ENCODE peak calls at places on chromosomes 5 and 9, in nine cellular contexts. Z is AG09309; V is hepatocyte; A is IMR-90; M is right atrium auricular region; H is AG10803; S is CD8-positive, alpha-beta memory T cell; E is aorta; Y is osteoblast. O is an unnamed sample.

GRCh38 chr5:98482321-98483111 is 290.9 kb upstream of the RGMB start:
- DNase-seq in Z (no peak), V (no peak), A (no peak), M (no peak), H (peak), S (no peak), E (no peak), Y (no peak), O (no peak)

GRCh38 chr5:73232266-73233041 is 59.5 kb downstream of the TMEM174 start:
- DNase-seq in Z (no peak), V (no peak), A (no peak), M (no peak), H (peak), S (no peak), E (no peak), Y (no peak), O (no peak)

GRCh38 chr5:29504411-29504810 is 1689.1 kb upstream of the CDH6 start:
- DNase-seq in Z (no peak), V (no peak), A (no peak), M (no peak), H (no peak), S (no peak), E (no peak), Y (peak), O (no peak)

GRCh38 chr5:33361781-33362180 is 79.0 kb upstream of the TARS1 start:
- DNase-seq in Z (no peak), V (no peak), A (no peak), M (no peak), H (peak), S (no peak), E (no peak), Y (no peak), O (no peak)

GRCh38 chr9:138102246-138103051 is 224.9 kb downstream of the CACNA1B start:
- DNase-seq in Z (no peak), V (no peak), A (no peak), M (peak), H (no peak), S (no peak), E (peak), Y (peak), O (no peak)

GRCh38 chr9:89686134-89686533 is 81.3 kb downstream of the GADD45G start:
- DNase-seq in Z (no peak), V (peak), A (no peak), M (no peak), H (no peak), S (no peak), E (peak), Y (no peak), O (no peak)

GRCh38 chr5:3709724-3710348 is 114.2 kb downstream of the IRX1 start:
- DNase-seq in Z (no peak), V (no peak), A (no peak), M (no peak), H (no peak), S (no peak), E (no peak), Y (no peak), O (no peak)

GRCh38 chr9:127521919-127522304 is 70.6 kb downstream of the LRSAM1 start:
- DNase-seq in Z (no peak), V (no peak), A (no peak), M (no peak), H (no peak), S (no peak), E (peak), Y (peak), O (no peak)

GRCh38 chr5:171308453-171309275 is at the start of gene TLX3:
- DNase-seq in Z (no peak), V (no peak), A (peak), M (no peak), H (no peak), S (no peak), E (no peak), Y (peak), O (no peak)

GRCh38 chr5:69368458-69369368 is 607 bp downstream of the AK6 start:
- DNase-seq in Z (peak), V (peak), A (peak), M (no peak), H (no peak), S (no peak), E (no peak), Y (no peak), O (no peak)

GRCh38 chr5:137858954-137859353 is 8.7 kb upstream of the MYOT start:
- DNase-seq in Z (no peak), V (no peak), A (no peak), M (no peak), H (no peak), S (no peak), E (no peak), Y (no peak), O (no peak)

GRCh38 chr5:150085950-150086715 is at the start of gene CSF1R:
- DNase-seq in Z (no peak), V (no peak), A (no peak), M (peak), H (no peak), S (no peak), E (no peak), Y (no peak), O (no peak)

GRCh38 chr5:53087596-53087995 is 22.0 kb downstream of the MOCS2 start:
- DNase-seq in Z (no peak), V (no peak), A (no peak), M (no peak), H (no peak), S (no peak), E (no peak), Y (no peak), O (no peak)

GRCh38 chr5:54718647-54719046 is 201.1 kb downstream of the SNX18 start:
- DNase-seq in Z (no peak), V (no peak), A (no peak), M (peak), H (peak), S (no peak), E (peak), Y (peak), O (no peak)

GRCh38 chr5:40689442-40689841 is 9.7 kb downstream of the PTGER4 start:
- DNase-seq in Z (peak), V (peak), A (peak), M (no peak), H (peak), S (no peak), E (no peak), Y (peak), O (no peak)

GRCh38 chr9:126688617-126689016 is 74.9 kb downstream of the LMX1B start:
- DNase-seq in Z (no peak), V (no peak), A (no peak), M (no peak), H (no peak), S (no peak), E (no peak), Y (no peak), O (no peak)

GRCh38 chr9:93890436-93890935 is 64.7 kb downstream of the BARX1 start:
- DNase-seq in Z (no peak), V (no peak), A (no peak), M (peak), H (no peak), S (no peak), E (no peak), Y (no peak), O (no peak)

GRCh38 chr9:96859461-96860198 is 5.3 kb upstream of the ZNF782 start:
- DNase-seq in Z (no peak), V (peak), A (peak), M (no peak), H (peak), S (no peak), E (no peak), Y (no peak), O (no peak)

GRCh38 chr5:1963941-1964451 is 81.3 kb upstream of the IRX4 start:
- DNase-seq in Z (no peak), V (no peak), A (no peak), M (peak), H (no peak), S (no peak), E (no peak), Y (peak), O (no peak)

GRCh38 chr5:74639538-74640449 is 734 bp downstream of the ENC1 start:
- DNase-seq in Z (no peak), V (peak), A (peak), M (no peak), H (peak), S (no peak), E (peak), Y (peak), O (no peak)

GRCh38 chr5:119359737-119360413 is 4.1 kb downstream of the TNFAIP8 start:
- DNase-seq in Z (no peak), V (no peak), A (no peak), M (no peak), H (no peak), S (no peak), E (no peak), Y (no peak), O (no peak)

GRCh38 chr9:4297795-4298254 is 2.0 kb downstream of the GLIS3 start:
- DNase-seq in Z (no peak), V (peak), A (peak), M (peak), H (peak), S (peak), E (peak), Y (peak), O (no peak)

GRCh38 chr9:127608104-127608966 is 3.7 kb upstream of the STXBP1 start:
- DNase-seq in Z (no peak), V (peak), A (peak), M (no peak), H (no peak), S (peak), E (peak), Y (peak), O (no peak)

GRCh38 chr5:115543931-115544370 is 624 bp downstream of the FEM1C start:
- DNase-seq in Z (peak), V (peak), A (peak), M (peak), H (peak), S (peak), E (no peak), Y (peak), O (peak)

GRCh38 chr5:106699198-106699597 is 971.5 kb downstream of the EFNA5 start:
- DNase-seq in Z (no peak), V (no peak), A (no peak), M (no peak), H (no peak), S (no peak), E (no peak), Y (no peak), O (no peak)

DNA sequence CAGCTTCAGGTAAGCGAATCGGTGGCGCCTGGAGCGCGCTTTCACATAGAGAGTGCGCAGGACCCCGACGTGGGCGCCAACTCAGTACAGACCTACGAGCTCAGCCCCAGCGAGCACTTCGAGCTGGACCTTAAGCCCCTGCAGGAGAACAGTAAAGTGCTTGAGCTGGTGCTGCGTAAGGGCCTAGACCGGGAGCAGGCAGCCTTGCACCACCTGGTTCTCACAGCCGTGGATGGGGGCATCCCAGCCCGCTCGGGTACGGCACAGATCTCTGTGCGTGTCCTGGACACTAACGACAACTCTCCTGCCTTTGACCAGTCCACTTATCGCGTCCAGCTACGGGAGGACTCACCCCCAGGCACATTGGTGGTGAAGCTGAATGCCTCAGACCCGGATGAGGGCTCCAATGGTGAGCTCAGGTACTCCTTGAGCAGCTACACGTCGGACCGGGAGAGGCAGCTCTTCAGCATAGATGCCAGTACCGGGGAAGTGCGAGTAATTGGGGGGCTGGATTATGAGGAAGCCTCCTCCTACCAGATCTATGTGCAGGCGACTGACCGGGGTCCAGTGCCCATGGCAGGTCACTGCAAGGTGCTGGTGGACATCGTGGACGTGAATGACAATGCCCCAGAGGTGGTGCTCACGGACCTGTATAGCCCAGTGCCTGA is 1.1 kb downstream of the PCDHAC2 start:
- DNase-seq in Z (no peak), V (no peak), A (no peak), M (no peak), H (no peak), S (no peak), E (no peak), Y (peak), O (no peak)
- H3K4me3 ChIP-seq in Z (no peak), V (peak), A (no peak), M (peak), H (no peak), S (no peak), E (no peak), Y (no peak), O (no peak)

GRCh38 chr9:130051855-130052254 is 1.9 kb upstream of the GPR107 start:
- DNase-seq in Z (no peak), V (peak), A (no peak), M (no peak), H (no peak), S (no peak), E (no peak), Y (no peak), O (no peak)
- H3K4me3 ChIP-seq in Z (no peak), V (no peak), A (no peak), M (no peak), H (no peak), S (no peak), E (no peak), Y (no peak), O (no peak)

DNA sequence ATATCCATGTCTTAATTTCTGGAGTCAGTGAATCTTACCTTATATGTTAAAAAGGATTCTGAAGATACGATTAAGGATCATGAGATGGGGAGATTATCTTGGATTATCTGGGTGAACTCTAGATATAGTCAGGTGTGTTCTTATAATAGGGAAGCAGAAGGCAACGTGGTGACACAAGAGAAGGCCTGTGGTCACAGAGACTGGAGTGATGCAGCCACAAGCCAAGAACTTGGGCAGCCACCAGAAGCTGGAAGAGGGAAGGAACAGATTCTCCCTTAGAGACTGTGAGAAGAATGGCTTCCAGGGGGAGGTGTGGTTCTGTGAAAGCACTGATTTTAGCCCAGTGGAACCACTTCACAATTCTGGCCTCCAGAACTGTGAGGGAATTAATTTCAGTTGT is 177.4 kb downstream of the ELAVL2 start:
- DNase-seq in Z (no peak), V (no peak), A (no peak), M (no peak), H (no peak), S (no peak), E (no peak), Y (no peak), O (no peak)
- H3K4me3 ChIP-seq in Z (no peak), V (no peak), A (no peak), M (no peak), H (no peak), S (no peak), E (no peak), Y (no peak), O (no peak)

GRCh38 chr5:139710370-139711066 is 62.4 kb downstream of the CXXC5 start:
- DNase-seq in Z (no peak), V (peak), A (peak), M (no peak), H (peak), S (peak), E (peak), Y (peak), O (no peak)
- H3K4me3 ChIP-seq in Z (peak), V (peak), A (peak), M (peak), H (peak), S (peak), E (peak), Y (peak), O (peak)

GRCh38 chr9:77710276-77710675 is 62.2 kb upstream of the GNA14 start:
- DNase-seq in Z (no peak), V (no peak), A (no peak), M (no peak), H (no peak), S (no peak), E (no peak), Y (no peak), O (no peak)
- H3K4me3 ChIP-seq in Z (no peak), V (no peak), A (no peak), M (no peak), H (no peak), S (no peak), E (no peak), Y (no peak), O (no peak)

GRCh38 chr5:66906021-66906420 is 290.6 kb downstream of the CD180 start:
- DNase-seq in Z (no peak), V (no peak), A (no peak), M (no peak), H (no peak), S (no peak), E (no peak), Y (no peak), O (no peak)

GRCh38 chr5:66904189-66904588 is 292.4 kb downstream of the CD180 start:
- DNase-seq in Z (no peak), V (no peak), A (no peak), M (no peak), H (no peak), S (no peak), E (no peak), Y (no peak), O (no peak)

GRCh38 chr5:66903218-66903617 is 293.4 kb downstream of the CD180 start:
- DNase-seq in Z (no peak), V (no peak), A (no peak), M (no peak), H (no peak), S (no peak), E (no peak), Y (no peak), O (no peak)

GRCh38 chr5:66908230-66908629 is 288.4 kb downstream of the CD180 start:
- DNase-seq in Z (no peak), V (no peak), A (no peak), M (no peak), H (no peak), S (no peak), E (no peak), Y (no peak), O (no peak)

GRCh38 chr5:66903709-66904108 is 292.9 kb downstream of the CD180 start:
- DNase-seq in Z (no peak), V (no peak), A (no peak), M (no peak), H (no peak), S (no peak), E (no peak), Y (no peak), O (no peak)
- H3K4me3 ChIP-seq in Z (no peak), V (no peak), A (no peak), M (no peak), H (no peak), S (no peak), E (no peak), Y (no peak), O (no peak)

GRCh38 chr5:95962785-95963184 is 1.1 kb upstream of the ELL2 start:
- DNase-seq in Z (no peak), V (peak), A (no peak), M (no peak), H (no peak), S (no peak), E (no peak), Y (no peak), O (no peak)
- H3K4me3 ChIP-seq in Z (no peak), V (no peak), A (no peak), M (peak), H (peak), S (peak), E (no peak), Y (no peak), O (peak)

DNA sequence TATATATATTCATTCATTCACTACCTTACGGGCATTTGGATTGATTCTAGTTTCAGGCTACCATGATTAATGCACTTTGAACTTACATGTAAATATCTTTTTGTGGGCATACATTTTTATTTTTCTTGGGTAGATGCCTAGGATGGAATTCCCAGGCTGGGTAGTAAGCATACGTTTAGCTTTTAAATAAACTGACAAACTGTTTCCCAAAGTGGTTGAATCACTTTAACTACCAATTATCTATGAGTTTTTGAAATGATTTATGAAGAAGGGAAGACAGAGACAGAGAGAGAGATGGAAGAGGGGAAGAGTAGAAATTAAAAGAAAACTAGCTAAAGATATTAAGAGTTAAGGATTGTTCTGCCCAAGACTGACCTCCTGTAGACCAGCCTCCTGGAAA is 612.6 kb downstream of the PSAT1 start:
- DNase-seq in Z (no peak), V (no peak), A (peak), M (no peak), H (no peak), S (no peak), E (no peak), Y (no peak), O (no peak)
- H3K4me3 ChIP-seq in Z (no peak), V (no peak), A (no peak), M (no peak), H (no peak), S (no peak), E (no peak), Y (no peak), O (no peak)

GRCh38 chr9:134455951-134456739 is 129.9 kb downstream of the RXRA start:
- DNase-seq in Z (peak), V (peak), A (peak), M (peak), H (peak), S (peak), E (peak), Y (peak), O (no peak)
- H3K4me3 ChIP-seq in Z (no peak), V (no peak), A (no peak), M (peak), H (peak), S (peak), E (no peak), Y (peak), O (peak)